ENCODE peak calls at places on chromosomes 6 and 20, in nine cellular contexts. One of them, this sample, is unnamed.
A peak's percentile ranks its signal among the peaks of the same experiment; 100 is the strongest.

GRCh38 chr6:100962466-100962865 is 81.3 kb upstream of the ASCC3 start:
- DNase-seq in heart right ventricle: no peak
- DNase-seq in sigmoid colon: no peak
- DNase-seq in CD8-positive, alpha-beta T cell: no peak
- DNase-seq in Panc1: no peak
- DNase-seq in mammary epithelial cell: no peak
- DNase-seq in upper lobe of right lung: no peak
- DNase-seq in body of pancreas: no peak
- DNase-seq in CD4-positive, CD25-positive, alpha-beta regulatory T cell: no peak
- DNase-seq in this sample: no peak

GRCh38 chr20:46122071-46122470 is 4.0 kb downstream of the CD40 start:
- DNase-seq in heart right ventricle: no peak
- DNase-seq in sigmoid colon: no peak
- DNase-seq in CD8-positive, alpha-beta T cell: no peak
- DNase-seq in Panc1: no peak
- DNase-seq in mammary epithelial cell: peak; percentile 76
- DNase-seq in upper lobe of right lung: no peak
- DNase-seq in body of pancreas: no peak
- DNase-seq in CD4-positive, CD25-positive, alpha-beta regulatory T cell: no peak
- DNase-seq in this sample: no peak

GRCh38 chr20:35235881-35236280 is 9.4 kb downstream of the MMP24 start:
- DNase-seq in heart right ventricle: no peak
- DNase-seq in sigmoid colon: no peak
- DNase-seq in CD8-positive, alpha-beta T cell: no peak
- DNase-seq in Panc1: no peak
- DNase-seq in mammary epithelial cell: no peak
- DNase-seq in upper lobe of right lung: peak; percentile 82
- DNase-seq in body of pancreas: no peak
- DNase-seq in CD4-positive, CD25-positive, alpha-beta regulatory T cell: no peak
- DNase-seq in this sample: no peak

GRCh38 chr20:57251344-57251743 is 15.1 kb downstream of the BMP7 start:
- DNase-seq in heart right ventricle: no peak
- DNase-seq in sigmoid colon: no peak
- DNase-seq in CD8-positive, alpha-beta T cell: no peak
- DNase-seq in Panc1: no peak
- DNase-seq in mammary epithelial cell: no peak
- DNase-seq in upper lobe of right lung: no peak
- DNase-seq in body of pancreas: no peak
- DNase-seq in CD4-positive, CD25-positive, alpha-beta regulatory T cell: no peak
- DNase-seq in this sample: no peak

GRCh38 chr20:41268402-41268801 is 49.1 kb downstream of the ZHX3 start:
- DNase-seq in heart right ventricle: no peak
- DNase-seq in sigmoid colon: no peak
- DNase-seq in CD8-positive, alpha-beta T cell: no peak
- DNase-seq in Panc1: no peak
- DNase-seq in mammary epithelial cell: no peak
- DNase-seq in upper lobe of right lung: no peak
- DNase-seq in body of pancreas: no peak
- DNase-seq in CD4-positive, CD25-positive, alpha-beta regulatory T cell: no peak
- DNase-seq in this sample: no peak

GRCh38 chr6:170230520-170231390 is 60.1 kb downstream of the DLL1 start:
- DNase-seq in heart right ventricle: peak; percentile 31
- DNase-seq in sigmoid colon: no peak
- DNase-seq in CD8-positive, alpha-beta T cell: no peak
- DNase-seq in Panc1: no peak
- DNase-seq in mammary epithelial cell: no peak
- DNase-seq in upper lobe of right lung: peak; percentile 45
- DNase-seq in body of pancreas: no peak
- DNase-seq in CD4-positive, CD25-positive, alpha-beta regulatory T cell: no peak
- DNase-seq in this sample: no peak

GRCh38 chr6:106608080-106608668 is 21.1 kb downstream of the RTN4IP1 start:
- DNase-seq in heart right ventricle: no peak
- DNase-seq in sigmoid colon: no peak
- DNase-seq in CD8-positive, alpha-beta T cell: no peak
- DNase-seq in Panc1: peak; percentile 56
- DNase-seq in mammary epithelial cell: peak; percentile 66
- DNase-seq in upper lobe of right lung: no peak
- DNase-seq in body of pancreas: peak; percentile 64
- DNase-seq in CD4-positive, CD25-positive, alpha-beta regulatory T cell: peak; percentile 44
- DNase-seq in this sample: no peak

GRCh38 chr6:105817370-105817769 is 268.8 kb upstream of the PRDM1 start:
- DNase-seq in heart right ventricle: no peak
- DNase-seq in sigmoid colon: no peak
- DNase-seq in CD8-positive, alpha-beta T cell: no peak
- DNase-seq in Panc1: no peak
- DNase-seq in mammary epithelial cell: no peak
- DNase-seq in upper lobe of right lung: no peak
- DNase-seq in body of pancreas: no peak
- DNase-seq in CD4-positive, CD25-positive, alpha-beta regulatory T cell: no peak
- DNase-seq in this sample: no peak

GRCh38 chr6:34608321-34609091 is 52.4 kb upstream of the SPDEF start:
- DNase-seq in heart right ventricle: no peak
- DNase-seq in sigmoid colon: no peak
- DNase-seq in CD8-positive, alpha-beta T cell: no peak
- DNase-seq in Panc1: no peak
- DNase-seq in mammary epithelial cell: no peak
- DNase-seq in upper lobe of right lung: no peak
- DNase-seq in body of pancreas: no peak
- DNase-seq in CD4-positive, CD25-positive, alpha-beta regulatory T cell: no peak
- DNase-seq in this sample: no peak

GRCh38 chr20:9493818-9494217 is 20.6 kb upstream of the LAMP5 start:
- DNase-seq in heart right ventricle: no peak
- DNase-seq in sigmoid colon: no peak
- DNase-seq in CD8-positive, alpha-beta T cell: no peak
- DNase-seq in Panc1: no peak
- DNase-seq in mammary epithelial cell: no peak
- DNase-seq in upper lobe of right lung: no peak
- DNase-seq in body of pancreas: no peak
- DNase-seq in CD4-positive, CD25-positive, alpha-beta regulatory T cell: no peak
- DNase-seq in this sample: no peak

GRCh38 chr6:21522773-21523490 is 70.6 kb upstream of the SOX4 start:
- DNase-seq in heart right ventricle: no peak
- DNase-seq in sigmoid colon: no peak
- DNase-seq in CD8-positive, alpha-beta T cell: no peak
- DNase-seq in Panc1: no peak
- DNase-seq in mammary epithelial cell: no peak
- DNase-seq in upper lobe of right lung: no peak
- DNase-seq in body of pancreas: no peak
- DNase-seq in CD4-positive, CD25-positive, alpha-beta regulatory T cell: no peak
- DNase-seq in this sample: no peak

GRCh38 chr6:88573971-88574370 is 389.4 kb downstream of the RNGTT start:
- DNase-seq in heart right ventricle: no peak
- DNase-seq in sigmoid colon: no peak
- DNase-seq in CD8-positive, alpha-beta T cell: no peak
- DNase-seq in Panc1: no peak
- DNase-seq in mammary epithelial cell: no peak
- DNase-seq in upper lobe of right lung: no peak
- DNase-seq in body of pancreas: no peak
- DNase-seq in CD4-positive, CD25-positive, alpha-beta regulatory T cell: no peak
- DNase-seq in this sample: no peak

GRCh38 chr6:2186516-2186915 is 58.9 kb downstream of the GMDS start:
- DNase-seq in heart right ventricle: no peak
- DNase-seq in sigmoid colon: no peak
- DNase-seq in CD8-positive, alpha-beta T cell: no peak
- DNase-seq in Panc1: no peak
- DNase-seq in mammary epithelial cell: peak; percentile 86
- DNase-seq in upper lobe of right lung: no peak
- DNase-seq in body of pancreas: no peak
- DNase-seq in CD4-positive, CD25-positive, alpha-beta regulatory T cell: no peak
- DNase-seq in this sample: no peak

GRCh38 chr20:13458860-13459451 is 179.8 kb downstream of the TASP1 start:
- DNase-seq in heart right ventricle: no peak
- DNase-seq in sigmoid colon: no peak
- DNase-seq in CD8-positive, alpha-beta T cell: no peak
- DNase-seq in Panc1: peak; percentile 28
- DNase-seq in mammary epithelial cell: peak; percentile 35
- DNase-seq in upper lobe of right lung: no peak
- DNase-seq in body of pancreas: peak; percentile 16
- DNase-seq in CD4-positive, CD25-positive, alpha-beta regulatory T cell: no peak
- DNase-seq in this sample: no peak

GRCh38 chr20:60224914-60225313 is 266.7 kb downstream of the CDH26 start:
- DNase-seq in heart right ventricle: no peak
- DNase-seq in sigmoid colon: no peak
- DNase-seq in CD8-positive, alpha-beta T cell: no peak
- DNase-seq in Panc1: no peak
- DNase-seq in mammary epithelial cell: peak; percentile 16
- DNase-seq in upper lobe of right lung: no peak
- DNase-seq in body of pancreas: no peak
- DNase-seq in CD4-positive, CD25-positive, alpha-beta regulatory T cell: no peak
- DNase-seq in this sample: no peak

GRCh38 chr6:163415176-163415619 is 680 bp downstream of the QKI start:
- DNase-seq in heart right ventricle: peak; percentile 34
- DNase-seq in sigmoid colon: peak; percentile 66
- DNase-seq in CD8-positive, alpha-beta T cell: peak; percentile 11
- DNase-seq in Panc1: no peak
- DNase-seq in mammary epithelial cell: no peak
- DNase-seq in upper lobe of right lung: peak; percentile 70
- DNase-seq in body of pancreas: peak; percentile 31
- DNase-seq in CD4-positive, CD25-positive, alpha-beta regulatory T cell: peak; percentile 34
- DNase-seq in this sample: no peak

DNA sequence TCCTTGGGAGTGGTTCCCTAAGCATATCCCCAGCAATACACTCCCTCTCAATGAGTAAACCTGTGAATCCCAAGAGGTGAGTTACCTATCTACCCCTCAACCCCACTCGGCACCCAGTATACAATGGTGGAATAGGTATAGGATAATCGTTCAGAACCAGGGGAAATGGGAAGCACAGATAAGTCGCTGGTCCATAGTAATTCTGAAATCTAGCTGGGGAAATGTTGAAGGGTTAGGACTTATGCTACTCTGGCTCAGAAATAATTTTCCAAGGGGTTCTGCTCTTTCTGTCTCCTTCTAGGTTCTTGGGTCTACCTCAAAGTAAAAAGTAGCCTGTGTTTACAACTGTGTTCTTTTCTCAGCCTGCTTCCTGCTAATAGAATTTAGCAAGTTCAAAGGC is 62.3 kb upstream of the NNAT start:
- DNase-seq in heart right ventricle: no peak
- DNase-seq in sigmoid colon: no peak
- DNase-seq in CD8-positive, alpha-beta T cell: no peak
- DNase-seq in Panc1: no peak
- DNase-seq in mammary epithelial cell: no peak
- DNase-seq in upper lobe of right lung: no peak
- DNase-seq in body of pancreas: no peak
- DNase-seq in CD4-positive, CD25-positive, alpha-beta regulatory T cell: no peak
- DNase-seq in this sample: no peak
- H3K9me3 ChIP-seq in heart right ventricle: peaks cover 27% of the 10 kb centered on the region
- H3K9me3 ChIP-seq in sigmoid colon: peaks cover 9% of the 10 kb centered on the region
- H3K9me3 ChIP-seq in CD8-positive, alpha-beta T cell: peaks cover 8% of the 10 kb centered on the region
- H3K9me3 ChIP-seq in Panc1: no peaks in the 10 kb centered on the region
- H3K9me3 ChIP-seq in mammary epithelial cell: no peaks in the 10 kb centered on the region
- H3K9me3 ChIP-seq in upper lobe of right lung: peaks cover 5% of the 10 kb centered on the region
- H3K9me3 ChIP-seq in body of pancreas: no peaks in the 10 kb centered on the region
- H3K9me3 ChIP-seq in CD4-positive, CD25-positive, alpha-beta regulatory T cell: peaks cover 24% of the 10 kb centered on the region
- H3K9me3 ChIP-seq in this sample: peaks cover 12% of the 10 kb centered on the region

DNA sequence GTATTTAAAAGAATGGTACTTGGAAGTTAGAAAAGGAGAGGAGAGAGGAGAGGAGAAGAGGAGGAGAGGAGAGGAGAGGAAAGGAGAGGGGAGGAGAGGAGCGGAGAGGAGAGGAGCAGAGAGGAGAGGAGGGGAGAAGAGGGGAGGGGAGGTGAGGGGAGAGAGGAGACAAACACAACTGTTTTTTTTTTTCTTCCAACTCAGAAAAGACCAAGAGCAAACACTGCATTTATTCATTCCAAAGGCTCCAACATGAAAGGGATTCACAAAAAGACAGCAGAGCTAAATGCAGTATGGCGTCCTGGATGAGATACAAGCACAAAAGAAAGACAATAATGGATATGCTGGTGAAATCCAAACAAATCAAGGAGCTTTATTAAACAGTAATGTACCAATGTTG is 204.8 kb downstream of the CBLN4 start:
- DNase-seq in heart right ventricle: no peak
- DNase-seq in sigmoid colon: no peak
- DNase-seq in CD8-positive, alpha-beta T cell: no peak
- DNase-seq in Panc1: no peak
- DNase-seq in mammary epithelial cell: no peak
- DNase-seq in upper lobe of right lung: no peak
- DNase-seq in body of pancreas: no peak
- DNase-seq in CD4-positive, CD25-positive, alpha-beta regulatory T cell: no peak
- DNase-seq in this sample: no peak
- H3K9me3 ChIP-seq in heart right ventricle: no peaks in the 10 kb centered on the region
- H3K9me3 ChIP-seq in sigmoid colon: no peaks in the 10 kb centered on the region
- H3K9me3 ChIP-seq in CD8-positive, alpha-beta T cell: no peaks in the 10 kb centered on the region
- H3K9me3 ChIP-seq in Panc1: no peaks in the 10 kb centered on the region
- H3K9me3 ChIP-seq in mammary epithelial cell: peaks cover 6% of the 10 kb centered on the region
- H3K9me3 ChIP-seq in upper lobe of right lung: no peaks in the 10 kb centered on the region
- H3K9me3 ChIP-seq in body of pancreas: no peaks in the 10 kb centered on the region
- H3K9me3 ChIP-seq in CD4-positive, CD25-positive, alpha-beta regulatory T cell: no peaks in the 10 kb centered on the region
- H3K9me3 ChIP-seq in this sample: no peaks in the 10 kb centered on the region

DNA sequence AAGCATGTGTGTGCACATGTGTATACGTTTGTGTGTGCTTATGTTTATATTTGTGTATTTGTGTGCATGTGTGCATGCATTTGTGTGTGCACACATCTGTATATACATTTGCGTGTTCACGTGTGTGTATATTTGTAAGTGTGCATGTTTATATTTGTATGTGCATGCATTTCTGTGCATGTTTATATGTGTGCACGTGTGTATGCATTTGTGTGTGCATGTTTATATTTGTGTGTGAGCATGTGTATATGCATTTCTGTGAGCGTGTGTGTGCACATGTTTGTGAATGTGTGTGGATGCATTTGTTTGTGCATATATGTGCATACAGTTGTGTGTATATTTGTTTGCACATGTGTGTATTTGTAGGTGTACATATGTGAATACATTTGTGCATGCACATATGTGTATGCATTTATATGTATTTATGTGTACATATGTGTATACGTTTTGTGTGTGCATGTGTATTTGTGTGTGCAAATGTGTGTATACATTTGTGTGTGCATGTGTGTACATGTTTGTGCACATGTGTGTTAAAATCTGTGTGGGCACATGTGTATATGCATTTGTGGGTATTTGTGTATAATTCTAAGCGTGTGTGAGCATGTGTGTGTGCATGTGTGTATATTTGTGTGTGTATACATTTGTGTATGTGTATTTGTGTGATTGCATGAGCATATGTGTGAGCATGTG is 140.4 kb upstream of the AFDN start:
- DNase-seq in heart right ventricle: no peak
- DNase-seq in sigmoid colon: no peak
- DNase-seq in CD8-positive, alpha-beta T cell: no peak
- DNase-seq in Panc1: no peak
- DNase-seq in mammary epithelial cell: no peak
- DNase-seq in upper lobe of right lung: no peak
- DNase-seq in body of pancreas: no peak
- DNase-seq in CD4-positive, CD25-positive, alpha-beta regulatory T cell: no peak
- DNase-seq in this sample: no peak
- H3K9me3 ChIP-seq in heart right ventricle: no peaks in the 10 kb centered on the region
- H3K9me3 ChIP-seq in sigmoid colon: no peaks in the 10 kb centered on the region
- H3K9me3 ChIP-seq in CD8-positive, alpha-beta T cell: no peaks in the 10 kb centered on the region
- H3K9me3 ChIP-seq in Panc1: no peaks in the 10 kb centered on the region
- H3K9me3 ChIP-seq in mammary epithelial cell: peaks cover 29% of the 10 kb centered on the region
- H3K9me3 ChIP-seq in upper lobe of right lung: no peaks in the 10 kb centered on the region
- H3K9me3 ChIP-seq in body of pancreas: no peaks in the 10 kb centered on the region
- H3K9me3 ChIP-seq in CD4-positive, CD25-positive, alpha-beta regulatory T cell: no peaks in the 10 kb centered on the region
- H3K9me3 ChIP-seq in this sample: no peaks in the 10 kb centered on the region

GRCh38 chr20:24943196-24943595 is 5.9 kb upstream of the CST7 start:
- DNase-seq in heart right ventricle: no peak
- DNase-seq in sigmoid colon: no peak
- DNase-seq in CD8-positive, alpha-beta T cell: no peak
- DNase-seq in Panc1: no peak
- DNase-seq in mammary epithelial cell: no peak
- DNase-seq in upper lobe of right lung: peak; percentile 21
- DNase-seq in body of pancreas: no peak
- DNase-seq in CD4-positive, CD25-positive, alpha-beta regulatory T cell: no peak
- DNase-seq in this sample: no peak
- H3K9me3 ChIP-seq in heart right ventricle: peaks cover 49% of the 10 kb centered on the region
- H3K9me3 ChIP-seq in sigmoid colon: peaks cover 4% of the 10 kb centered on the region
- H3K9me3 ChIP-seq in CD8-positive, alpha-beta T cell: no peaks in the 10 kb centered on the region
- H3K9me3 ChIP-seq in Panc1: no peaks in the 10 kb centered on the region
- H3K9me3 ChIP-seq in mammary epithelial cell: no peaks in the 10 kb centered on the region
- H3K9me3 ChIP-seq in upper lobe of right lung: no peaks in the 10 kb centered on the region
- H3K9me3 ChIP-seq in body of pancreas: no peaks in the 10 kb centered on the region
- H3K9me3 ChIP-seq in CD4-positive, CD25-positive, alpha-beta regulatory T cell: no peaks in the 10 kb centered on the region
- H3K9me3 ChIP-seq in this sample: no peaks in the 10 kb centered on the region

GRCh38 chr20:30167540-30167939 is 1089.9 kb upstream of the DEFB115 start:
- DNase-seq in heart right ventricle: no peak
- DNase-seq in sigmoid colon: peak; percentile 58
- DNase-seq in CD8-positive, alpha-beta T cell: no peak
- DNase-seq in Panc1: no peak
- DNase-seq in mammary epithelial cell: no peak
- DNase-seq in upper lobe of right lung: no peak
- DNase-seq in body of pancreas: no peak
- DNase-seq in CD4-positive, CD25-positive, alpha-beta regulatory T cell: no peak
- DNase-seq in this sample: no peak
- H3K9me3 ChIP-seq in heart right ventricle: no peaks in the 10 kb centered on the region
- H3K9me3 ChIP-seq in sigmoid colon: no peaks in the 10 kb centered on the region
- H3K9me3 ChIP-seq in CD8-positive, alpha-beta T cell: no peaks in the 10 kb centered on the region
- H3K9me3 ChIP-seq in Panc1: no peaks in the 10 kb centered on the region
- H3K9me3 ChIP-seq in mammary epithelial cell: peaks cover 10% of the 10 kb centered on the region
- H3K9me3 ChIP-seq in upper lobe of right lung: no peaks in the 10 kb centered on the region
- H3K9me3 ChIP-seq in body of pancreas: no peaks in the 10 kb centered on the region
- H3K9me3 ChIP-seq in CD4-positive, CD25-positive, alpha-beta regulatory T cell: no peaks in the 10 kb centered on the region
- H3K9me3 ChIP-seq in this sample: no peaks in the 10 kb centered on the region